ENCODE peak calls at places on chromosomes 13 and 19, in nine cellular contexts. Y, L, V, W, Z, A, S, Q and X are unnamed samples.

GRCh38 chr19:29861575-29861974 is 49.8 kb downstream of the CCNE1 start:
- DNase-seq in Y (no peak), L (no peak), V (no peak), W (no peak), Z (no peak), A (no peak), S (no peak), Q (peak), X (no peak)

GRCh38 chr13:47945738-47946137 is 55.3 kb downstream of the SUCLA2 start:
- DNase-seq in Y (peak), L (peak), V (no peak), W (no peak), Z (no peak), A (no peak), S (no peak), Q (no peak), X (no peak)

GRCh38 chr13:31476266-31476665 is 263.1 kb upstream of the RXFP2 start:
- DNase-seq in Y (peak), L (peak), V (no peak), W (no peak), Z (no peak), A (no peak), S (no peak), Q (no peak), X (no peak)

GRCh38 chr13:35478384-35479222 is 2.1 kb upstream of the MAB21L1 start:
- DNase-seq in Y (no peak), L (no peak), V (no peak), W (no peak), Z (no peak), A (no peak), S (no peak), Q (peak), X (peak)

GRCh38 chr19:48501961-48502719 is 9.5 kb downstream of the LMTK3 start:
- DNase-seq in Y (no peak), L (peak), V (peak), W (peak), Z (no peak), A (no peak), S (no peak), Q (no peak), X (peak)

GRCh38 chr19:29590278-29590677 is 15.8 kb upstream of the POP4 start:
- DNase-seq in Y (no peak), L (no peak), V (no peak), W (no peak), Z (no peak), A (no peak), S (no peak), Q (no peak), X (no peak)

GRCh38 chr19:18257503-18258470 is 16.5 kb downstream of the IQCN start:
- DNase-seq in Y (no peak), L (no peak), V (no peak), W (no peak), Z (no peak), A (no peak), S (no peak), Q (no peak), X (no peak)

GRCh38 chr13:44652223-44652622 is 76.1 kb upstream of the TSC22D1 start:
- DNase-seq in Y (no peak), L (no peak), V (no peak), W (no peak), Z (no peak), A (no peak), S (no peak), Q (no peak), X (no peak)

GRCh38 chr19:48372904-48373303 is 8.7 kb downstream of the SYNGR4 start:
- DNase-seq in Y (no peak), L (no peak), V (no peak), W (no peak), Z (no peak), A (no peak), S (peak), Q (no peak), X (no peak)

GRCh38 chr13:98717891-98718290 is 34.6 kb downstream of the SLC15A1 start:
- DNase-seq in Y (no peak), L (no peak), V (no peak), W (no peak), Z (no peak), A (no peak), S (no peak), Q (no peak), X (no peak)

GRCh38 chr13:43805681-43806128 is 18.9 kb upstream of the ENOX1 start:
- DNase-seq in Y (peak), L (no peak), V (no peak), W (no peak), Z (no peak), A (no peak), S (no peak), Q (no peak), X (peak)

GRCh38 chr13:73721571-73721970 is 412.6 kb downstream of the KLF12 start:
- DNase-seq in Y (no peak), L (no peak), V (no peak), W (no peak), Z (no peak), A (no peak), S (no peak), Q (no peak), X (no peak)

GRCh38 chr19:58575183-58576041 is 2.3 kb upstream of the MZF1 start:
- DNase-seq in Y (peak), L (peak), V (peak), W (peak), Z (peak), A (peak), S (peak), Q (peak), X (peak)

GRCh38 chr19:4294389-4294788 is 7.8 kb downstream of the TMIGD2 start:
- DNase-seq in Y (no peak), L (no peak), V (no peak), W (no peak), Z (no peak), A (no peak), S (no peak), Q (no peak), X (no peak)

GRCh38 chr13:19597523-19597922 is 35.9 kb upstream of the MPHOSPH8 start:
- DNase-seq in Y (peak), L (no peak), V (no peak), W (no peak), Z (no peak), A (no peak), S (no peak), Q (no peak), X (no peak)

GRCh38 chr13:83065136-83065535 is 817.1 kb downstream of the SLITRK1 start:
- DNase-seq in Y (peak), L (peak), V (no peak), W (peak), Z (peak), A (peak), S (no peak), Q (peak), X (no peak)

GRCh38 chr13:43221611-43222010 is 198.2 kb downstream of the DNAJC15 start:
- DNase-seq in Y (no peak), L (no peak), V (no peak), W (no peak), Z (no peak), A (no peak), S (no peak), Q (no peak), X (no peak)

GRCh38 chr13:42348576-42348975 is 76.6 kb downstream of the AKAP11 start:
- DNase-seq in Y (no peak), L (no peak), V (no peak), W (no peak), Z (no peak), A (peak), S (no peak), Q (no peak), X (no peak)

GRCh38 chr13:48398450-48399095 is 14.3 kb downstream of the LPAR6 start:
- DNase-seq in Y (peak), L (peak), V (no peak), W (no peak), Z (no peak), A (no peak), S (no peak), Q (no peak), X (no peak)

GRCh38 chr19:35344511-35345031 is 3.1 kb upstream of the FFAR1 start:
- DNase-seq in Y (no peak), L (no peak), V (no peak), W (no peak), Z (no peak), A (peak), S (no peak), Q (no peak), X (no peak)

GRCh38 chr13:29129616-29130015 is 309.5 kb downstream of the MTUS2 start:
- DNase-seq in Y (no peak), L (no peak), V (peak), W (no peak), Z (no peak), A (no peak), S (no peak), Q (no peak), X (peak)

GRCh38 chr19:27745978-27746542 is 1466.9 kb downstream of the UQCRFS1 start:
- DNase-seq in Y (no peak), L (no peak), V (no peak), W (peak), Z (no peak), A (peak), S (no peak), Q (no peak), X (no peak)

GRCh38 chr19:42473686-42474085 is 30.9 kb upstream of the CXCL17 start:
- DNase-seq in Y (no peak), L (no peak), V (no peak), W (no peak), Z (no peak), A (no peak), S (no peak), Q (no peak), X (no peak)

GRCh38 chr13:33284916-33285315 is 639 bp downstream of the STARD13 start:
- DNase-seq in Y (no peak), L (peak), V (no peak), W (no peak), Z (no peak), A (no peak), S (no peak), Q (no peak), X (no peak)

GRCh38 chr13:35144496-35144895 is 202.4 kb downstream of the NBEA start:
- DNase-seq in Y (no peak), L (peak), V (no peak), W (no peak), Z (no peak), A (no peak), S (no peak), Q (no peak), X (no peak)

GRCh38 chr13:32253911-32254399 is 61.2 kb downstream of the ZAR1L start:
- DNase-seq in Y (no peak), L (no peak), V (no peak), W (peak), Z (no peak), A (no peak), S (no peak), Q (no peak), X (no peak)

GRCh38 chr13:96837809-96838208 is 156.5 kb downstream of the OXGR1 start:
- DNase-seq in Y (no peak), L (no peak), V (no peak), W (no peak), Z (no peak), A (no peak), S (no peak), Q (no peak), X (no peak)

DNA sequence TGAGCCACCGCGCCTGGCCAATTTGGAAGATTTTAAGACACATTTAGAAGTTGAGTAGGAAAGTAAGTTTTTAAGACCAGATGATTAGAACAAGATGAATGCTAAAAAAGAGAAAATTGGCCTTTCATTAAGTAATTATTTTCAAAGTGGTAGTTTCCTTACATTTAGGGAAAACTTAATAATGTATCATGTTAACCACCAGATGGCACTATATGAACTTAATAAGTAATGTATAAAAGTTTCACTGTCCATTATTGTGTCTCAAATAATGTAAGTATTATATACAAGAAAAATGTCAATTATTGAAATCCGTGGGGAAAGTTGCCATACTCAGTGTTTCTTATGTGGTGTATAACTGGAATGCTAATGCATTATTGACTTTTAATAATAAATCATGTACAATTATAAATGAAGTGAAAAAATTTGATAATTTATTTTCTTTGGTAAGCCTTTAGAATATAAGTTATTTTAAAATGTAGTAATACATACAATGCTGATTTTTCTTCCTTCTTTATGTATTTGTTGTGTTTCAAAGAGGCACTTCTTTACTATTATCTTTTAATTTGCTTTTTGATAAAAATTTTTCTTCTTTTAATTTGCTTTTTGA is 29.2 kb downstream of the COG6 start:
- DNase-seq in Y (peak), L (peak), V (peak), W (no peak), Z (no peak), A (no peak), S (no peak), Q (no peak), X (peak)
- TF ChIP-seq CTCF in Y (peak), L (peak), V (peak), W (no peak), Z (peak), A (peak), S (peak), Q (peak), X (peak)

DNA sequence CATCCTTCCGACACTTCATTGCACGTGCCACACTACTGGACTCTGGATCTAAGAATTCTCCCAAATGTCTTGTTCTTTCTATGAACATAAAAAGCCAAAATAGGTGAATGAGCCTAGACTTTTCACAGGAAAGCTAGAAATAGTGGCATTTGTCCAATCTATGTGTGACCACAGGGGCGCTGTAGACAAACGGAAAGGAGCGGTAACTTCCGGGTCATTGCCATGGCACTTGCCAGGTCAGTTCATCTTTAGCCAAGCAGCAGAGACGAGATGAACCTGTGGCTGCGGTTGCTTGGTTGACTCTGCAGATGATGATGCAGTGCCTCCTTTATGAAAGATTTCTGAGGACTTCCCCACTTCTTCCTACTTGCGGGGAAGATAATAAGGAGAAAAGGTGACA is 65.6 kb downstream of the ADGRE1 start:
- DNase-seq in Y (no peak), L (no peak), V (no peak), W (no peak), Z (no peak), A (no peak), S (no peak), Q (no peak), X (no peak)
- TF ChIP-seq CTCF in Y (no peak), L (no peak), V (no peak), W (no peak), Z (no peak), A (no peak), S (no peak), Q (no peak), X (no peak)

DNA sequence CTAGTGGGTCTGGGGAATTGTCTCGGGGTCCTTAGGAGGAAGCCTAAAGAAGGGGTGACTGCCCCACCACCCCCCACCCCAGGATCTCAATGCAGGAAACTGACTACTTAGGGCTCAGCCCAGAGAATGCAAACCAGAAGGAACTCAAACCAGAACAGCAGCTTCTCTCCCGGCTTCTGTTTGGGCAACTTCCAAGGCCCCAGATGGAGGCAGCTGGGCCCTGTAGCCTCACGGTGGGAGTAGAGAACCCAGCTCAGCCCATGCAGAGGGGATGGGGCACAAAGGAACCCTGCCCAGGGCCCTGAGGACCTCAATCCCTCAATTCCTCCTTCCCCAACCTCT is 2.3 kb downstream of the ADGRE5 start:
- DNase-seq in Y (peak), L (peak), V (peak), W (no peak), Z (no peak), A (no peak), S (no peak), Q (no peak), X (no peak)
- TF ChIP-seq CTCF in Y (peak), L (no peak), V (no peak), W (no peak), Z (no peak), A (no peak), S (no peak), Q (no peak), X (no peak)

DNA sequence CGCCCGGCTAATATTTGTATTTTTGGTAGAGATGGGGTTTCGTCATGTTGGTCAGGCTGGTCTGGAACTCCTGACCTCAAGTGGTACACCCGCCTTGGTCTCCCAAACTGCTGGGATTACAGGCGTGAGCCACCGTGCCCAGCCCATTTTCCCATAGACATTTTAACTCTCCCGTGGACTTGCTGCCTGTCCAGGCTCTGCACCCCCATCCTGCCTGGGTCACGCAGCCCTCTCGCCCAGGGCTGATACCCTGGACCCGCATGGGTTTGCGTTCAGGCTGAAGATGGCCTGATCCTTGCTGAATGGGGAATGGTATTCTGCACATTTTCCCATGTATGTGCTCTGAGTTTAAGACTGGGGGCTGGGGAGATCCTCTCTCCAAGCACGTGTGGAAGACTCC is 46.0 kb upstream of the RANBP3 start:
- DNase-seq in Y (no peak), L (no peak), V (no peak), W (no peak), Z (no peak), A (no peak), S (no peak), Q (no peak), X (no peak)
- TF ChIP-seq CTCF in Y (no peak), L (no peak), V (no peak), W (no peak), Z (no peak), A (no peak), S (no peak), Q (no peak), X (no peak)

GRCh38 chr19:53010494-53010893 is 3.2 kb upstream of the ERVV-1 start:
- DNase-seq in Y (no peak), L (no peak), V (no peak), W (no peak), Z (no peak), A (no peak), S (no peak), Q (no peak), X (no peak)
- TF ChIP-seq CTCF in Y (no peak), L (no peak), V (no peak), W (no peak), Z (no peak), A (no peak), S (no peak), Q (no peak), X (no peak)

DNA sequence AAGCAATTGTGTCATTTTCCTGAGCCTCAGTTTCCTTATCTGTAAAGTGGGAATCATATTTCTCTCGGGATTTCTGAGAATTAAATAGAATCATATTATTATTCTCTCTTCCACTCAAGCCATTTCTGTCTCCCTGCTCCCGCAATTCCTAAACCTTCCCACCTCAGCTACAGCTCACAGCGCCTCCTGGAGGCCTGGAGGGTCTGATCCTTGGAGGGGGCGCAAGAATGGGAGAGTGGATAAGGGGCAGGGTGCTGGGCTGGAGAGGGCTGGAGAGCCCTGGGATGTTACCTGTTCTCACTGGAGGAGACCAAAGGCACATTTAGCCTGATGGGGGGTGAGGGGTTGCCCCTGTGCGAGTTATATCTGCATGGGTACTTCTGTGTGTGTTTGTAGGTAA is 31.1 kb upstream of the CYP2S1 start:
- DNase-seq in Y (no peak), L (no peak), V (no peak), W (no peak), Z (no peak), A (no peak), S (no peak), Q (no peak), X (no peak)
- TF ChIP-seq CTCF in Y (no peak), L (peak), V (no peak), W (no peak), Z (no peak), A (no peak), S (no peak), Q (no peak), X (no peak)

DNA sequence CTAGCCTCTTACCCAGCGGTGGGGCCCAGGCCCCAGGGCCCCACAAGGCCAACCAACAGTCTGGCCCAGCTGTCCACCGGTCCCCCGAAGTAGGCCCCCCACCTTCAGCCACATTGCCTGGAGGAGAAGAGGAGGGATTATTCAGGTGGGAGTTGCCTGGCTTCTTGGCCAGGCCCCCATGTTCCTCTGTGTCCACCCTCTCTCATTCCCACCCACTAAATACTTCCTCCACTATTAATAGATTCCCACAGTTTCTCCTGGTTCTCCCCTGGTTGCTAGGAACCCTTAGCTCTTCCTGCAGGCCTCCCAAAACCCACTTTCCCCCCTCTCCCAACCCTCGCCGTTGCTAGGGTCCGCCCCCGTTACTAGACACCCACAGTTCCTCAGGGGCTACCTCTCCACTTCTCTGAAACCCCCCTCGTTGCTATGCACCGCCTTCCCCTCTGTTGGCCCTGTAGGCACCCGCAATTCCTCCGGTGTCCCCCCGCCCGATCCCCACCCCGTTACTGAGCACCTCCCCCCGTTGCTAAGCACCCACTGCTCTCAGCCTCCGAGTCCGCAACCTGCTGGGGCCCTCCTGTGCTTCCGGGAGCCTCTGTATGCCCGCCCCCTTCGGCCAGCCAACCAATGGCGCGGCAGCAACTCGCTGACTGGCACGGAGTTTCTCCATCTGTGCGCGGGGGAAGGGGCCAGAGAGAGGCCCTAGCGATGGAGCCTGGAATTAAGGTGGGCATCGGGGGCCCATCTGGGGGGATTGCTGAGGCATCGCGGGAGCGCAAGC is 2.0 kb downstream of the COQ8B start:
- DNase-seq in Y (peak), L (peak), V (peak), W (peak), Z (peak), A (peak), S (peak), Q (peak), X (peak)
- TF ChIP-seq CTCF in Y (peak), L (no peak), V (peak), W (no peak), Z (no peak), A (no peak), S (peak), Q (no peak), X (no peak)

GRCh38 chr19:10871711-10872550 is 578 bp downstream of the CARM1 start:
- DNase-seq in Y (no peak), L (no peak), V (no peak), W (peak), Z (no peak), A (no peak), S (no peak), Q (peak), X (peak)
- TF ChIP-seq CTCF in Y (no peak), L (no peak), V (no peak), W (no peak), Z (peak), A (no peak), S (peak), Q (no peak), X (peak)

GRCh38 chr19:15297416-15298224 is 34.7 kb downstream of the BRD4 start:
- DNase-seq in Y (peak), L (peak), V (no peak), W (no peak), Z (no peak), A (no peak), S (no peak), Q (no peak), X (no peak)
- TF ChIP-seq CTCF in Y (peak), L (peak), V (no peak), W (no peak), Z (no peak), A (no peak), S (no peak), Q (no peak), X (no peak)